ENCODE peak calls at places on chromosomes 11 and 22, in nine cellular contexts. J is IMR-90, D is OCI-LY7, V is left ventricle myocardium inferior, A is choroid plexus epithelial cell, U is A549, L is pancreas, F is fibroblast of lung, W is neural progenitor cell. B is an unnamed sample.
A peak's percentile ranks its signal among the peaks of the same experiment; 100 is the strongest.

GRCh38 chr11:12403122-12403994 is 26.0 kb downstream of the PARVA start:
- DNase-seq in J (peak; percentile 85), D (no peak), V (no peak), A (peak; percentile 84), U (no peak), L (no peak), F (peak; percentile 91), W (no peak), B (no peak)

GRCh38 chr11:104033134-104033533 is 3.3 kb upstream of the DDI1 start:
- DNase-seq in J (peak; percentile 97), D (no peak), V (no peak), A (peak; percentile 97), U (peak; percentile 54), L (no peak), F (peak; percentile 81), W (no peak), B (peak; percentile 84)

GRCh38 chr22:46931414-46931813 is 169.0 kb downstream of the TBC1D22A start:
- DNase-seq in J (no peak), D (no peak), V (no peak), A (peak; percentile 58), U (no peak), L (no peak), F (peak; percentile 68), W (no peak), B (peak; percentile 69)

GRCh38 chr22:36569999-36570398 is 41.0 kb upstream of the EIF3D start:
- DNase-seq in J (peak; percentile 27), D (no peak), V (no peak), A (peak; percentile 55), U (peak; percentile 29), L (no peak), F (peak; percentile 39), W (peak; percentile 70), B (peak; percentile 53)

GRCh38 chr11:43567396-43567975 is 113.1 kb upstream of the HSD17B12 start:
- DNase-seq in J (peak; percentile 56), D (peak; percentile 61), V (no peak), A (peak; percentile 83), U (peak; percentile 67), L (no peak), F (peak; percentile 29), W (peak; percentile 69), B (peak; percentile 65)

GRCh38 chr11:11977206-11977938 is 31.1 kb downstream of the DKK3 start:
- DNase-seq in J (peak; percentile 96), D (no peak), V (peak; percentile 71), A (peak; percentile 66), U (peak; percentile 71), L (no peak), F (peak; percentile 97), W (no peak), B (peak; percentile 87)

GRCh38 chr22:37248251-37248650 is 4.2 kb upstream of the RAC2 start:
- DNase-seq in J (no peak), D (no peak), V (no peak), A (no peak), U (no peak), L (no peak), F (no peak), W (no peak), B (peak; percentile 45)

GRCh38 chr22:30045901-30046715 is 34.2 kb upstream of the HORMAD2 start:
- DNase-seq in J (no peak), D (no peak), V (no peak), A (no peak), U (no peak), L (no peak), F (no peak), W (no peak), B (no peak)

GRCh38 chr22:39396797-39397195 is 2.8 kb upstream of the TAB1 start:
- DNase-seq in J (no peak), D (no peak), V (no peak), A (no peak), U (no peak), L (no peak), F (no peak), W (no peak), B (no peak)

GRCh38 chr11:78666675-78667129 is 92.0 kb upstream of the NARS2 start:
- DNase-seq in J (peak; percentile 84), D (no peak), V (no peak), A (no peak), U (no peak), L (no peak), F (peak; percentile 66), W (no peak), B (no peak)

GRCh38 chr11:61148016-61148640 is 13.1 kb downstream of the VPS37C start:
- DNase-seq in J (no peak), D (no peak), V (no peak), A (no peak), U (no peak), L (peak; percentile 72), F (no peak), W (peak; percentile 35), B (no peak)

GRCh38 chr11:12175694-12176241 is 65.4 kb downstream of the MICAL2 start:
- DNase-seq in J (peak; percentile 97), D (no peak), V (no peak), A (peak; percentile 96), U (peak; percentile 66), L (no peak), F (peak; percentile 98), W (no peak), B (peak; percentile 97)

GRCh38 chr22:20102203-20102780 is 13.6 kb upstream of the RANBP1 start:
- DNase-seq in J (no peak), D (no peak), V (no peak), A (no peak), U (no peak), L (no peak), F (no peak), W (no peak), B (no peak)

GRCh38 chr11:17164361-17165246 is 43.2 kb downstream of the PIK3C2A start:
- DNase-seq in J (peak; percentile 15), D (no peak), V (no peak), A (peak; percentile 32), U (no peak), L (no peak), F (no peak), W (no peak), B (peak; percentile 22)

GRCh38 chr11:65779919-65780769 is 632 bp downstream of the AP5B1 start:
- DNase-seq in J (peak; percentile 67), D (peak; percentile 88), V (peak; percentile 79), A (peak; percentile 83), U (peak; percentile 76), L (peak; percentile 78), F (peak; percentile 72), W (peak; percentile 91), B (peak; percentile 81)

GRCh38 chr11:65780770-65781151 is at the start of gene AP5B1:
- DNase-seq in J (peak; percentile 41), D (peak; percentile 75), V (peak; percentile 68), A (peak; percentile 38), U (peak; percentile 64), L (peak; percentile 74), F (peak; percentile 47), W (peak; percentile 83), B (peak; percentile 88)

GRCh38 chr11:65781962-65782815 is 1.4 kb upstream of the AP5B1 start:
- DNase-seq in J (no peak), D (no peak), V (no peak), A (no peak), U (no peak), L (peak; percentile 15), F (no peak), W (no peak), B (no peak)

GRCh38 chr11:65782816-65783228 is 2.0 kb upstream of the AP5B1 start:
- DNase-seq in J (no peak), D (no peak), V (no peak), A (no peak), U (no peak), L (no peak), F (no peak), W (no peak), B (peak; percentile 46)

DNA sequence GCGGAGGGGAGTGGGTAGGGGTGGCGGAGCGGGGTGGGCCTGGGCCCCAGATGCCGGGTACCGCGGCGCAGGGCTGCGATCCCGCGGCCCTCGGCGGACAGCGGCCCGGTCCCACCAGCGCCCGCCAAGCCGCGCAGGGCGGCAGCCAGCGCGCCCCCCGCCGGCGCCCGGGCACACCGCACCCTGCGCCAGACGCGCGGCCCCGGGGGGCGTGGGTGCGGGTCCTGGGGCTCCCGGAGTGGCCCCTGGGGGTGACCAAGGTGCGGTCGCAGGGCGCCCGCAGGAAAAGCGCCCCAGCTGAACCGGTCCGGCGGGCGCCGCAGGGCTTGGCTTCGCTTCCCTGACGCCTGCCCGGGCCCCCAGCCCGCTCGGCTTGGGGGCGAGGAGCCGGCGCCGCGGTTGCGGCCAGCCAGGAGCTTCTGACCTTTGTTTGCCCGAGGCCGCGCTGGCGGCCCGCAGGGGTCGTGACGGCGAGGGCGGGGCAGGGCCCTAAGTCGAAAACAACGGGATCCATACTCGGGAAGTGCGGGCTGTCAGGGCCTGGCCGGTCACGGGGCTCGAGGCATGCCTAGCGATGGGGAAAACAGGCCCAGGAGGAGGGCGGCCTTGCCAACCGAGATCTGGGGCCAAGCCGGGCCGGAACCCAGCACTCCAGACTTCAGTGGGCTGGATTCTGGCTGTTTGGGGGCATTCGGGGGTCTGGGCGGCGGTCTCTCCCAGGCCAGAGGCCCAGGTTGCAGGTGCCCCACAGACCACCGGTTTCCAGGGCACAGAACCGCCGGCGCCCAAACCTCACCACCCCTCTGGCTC is 581 bp upstream of the AP5B1 start:
- DNase-seq in J (no peak), D (no peak), V (no peak), A (no peak), U (peak; percentile 54), L (peak; percentile 32), F (no peak), W (peak; percentile 84), B (no peak)
- H3K4me3 ChIP-seq in J (peak overlapping the region; percentile 80), D (peak overlapping the region; percentile 80), V (peak overlapping the region; percentile 97), A (peak overlapping the region; percentile 77), U (peak overlapping the region; percentile 98), L (peak overlapping the region; percentile 83), F (peak overlapping the region; percentile 53), W (peak overlapping the region; percentile 83), B (peak overlapping the region; percentile 18)

DNA sequence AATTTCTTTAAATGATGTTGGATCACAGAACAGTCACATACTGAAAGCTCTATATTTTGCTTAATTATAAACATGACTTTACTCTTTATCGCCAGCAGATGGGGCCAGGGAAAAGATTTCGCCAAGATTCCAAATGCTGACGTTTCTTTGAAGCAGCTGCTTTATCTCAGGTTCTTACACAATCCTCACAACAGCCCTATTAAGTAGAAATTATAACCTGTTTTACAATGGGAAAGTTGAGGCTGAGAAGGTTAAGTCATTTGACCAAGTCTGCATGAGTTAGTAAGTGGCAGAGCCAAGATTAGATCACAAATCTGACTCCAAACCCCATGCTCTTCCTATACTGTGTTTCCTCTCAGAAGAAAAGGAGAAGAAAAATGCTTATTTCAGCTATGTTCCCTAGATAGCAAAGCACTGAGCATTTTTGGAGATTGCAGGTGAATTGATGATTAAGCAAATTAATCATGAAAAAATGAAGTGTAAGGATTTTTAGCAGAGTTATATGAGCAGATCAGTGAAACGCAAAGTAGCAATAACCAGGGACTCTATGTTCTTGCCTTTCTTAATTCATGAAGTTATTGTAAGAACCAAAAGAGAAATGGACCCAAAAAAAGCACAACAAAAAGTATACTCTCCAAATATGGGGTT is 79.0 kb downstream of the AASDHPPT start:
- DNase-seq in J (peak; percentile 83), D (peak; percentile 16), V (no peak), A (peak; percentile 93), U (peak; percentile 10), L (peak; percentile 14), F (peak; percentile 79), W (peak; percentile 49), B (peak; percentile 83)
- TF ChIP-seq CTCF in J (peak; percentile 65), D (peak; percentile 79), V (peak; percentile 44), A (peak; percentile 79), U (peak; percentile 37), L (peak; percentile 18), F (peak; percentile 64), W (peak; percentile 70), B (peak; percentile 67)

GRCh38 chr11:95517453-95517852 is 272.1 kb downstream of the FAM76B start:
- DNase-seq in J (no peak), D (no peak), V (no peak), A (no peak), U (no peak), L (no peak), F (no peak), W (no peak), B (no peak)
- H3K4me3 ChIP-seq in J (no peak overlapping the region), D (no peak overlapping the region), V (no peak overlapping the region), A (no peak overlapping the region), U (no peak overlapping the region), L (no peak overlapping the region), F (no peak overlapping the region), W (no peak overlapping the region), B (no peak overlapping the region)

GRCh38 chr11:129230006-129230405 is 37.9 kb upstream of the ARHGAP32 start:
- DNase-seq in J (peak; percentile 12), D (no peak), V (no peak), A (peak; percentile 39), U (no peak), L (no peak), F (no peak), W (no peak), B (no peak)
- TF ChIP-seq CTCF in J (no peak), D (no peak), V (peak; percentile 23), A (no peak), U (peak; percentile 34), L (no peak), F (no peak), W (no peak), B (no peak)

B was measured in epithelial cell of esophagus.